ENCODE peak calls at places on chromosomes 16 and 17, in seven cellular contexts. D is HCT116, J is SK-N-SH, Q is K562, N is H1, V is HepG2, H is GM12878. K is an unnamed sample.
A peak's percentile ranks its signal among the peaks of the same experiment; 100 is the strongest.

GRCh38 chr16:89371968-89372634 is 118.3 kb downstream of the ANKRD11 start:
- DNase-seq in D (no peak), J (no peak), Q (no peak), N (no peak), V (no peak), H (no peak), K (no peak)

GRCh38 chr16:5884339-5884738 is 786.7 kb upstream of the EEF2KMT start:
- DNase-seq in D (no peak), J (no peak), Q (no peak), N (no peak), V (no peak), H (no peak), K (no peak)

GRCh38 chr16:85872666-85873561 is 26.0 kb upstream of the IRF8 start:
- DNase-seq in D (no peak), J (no peak), Q (no peak), N (no peak), V (no peak), H (no peak), K (no peak)

GRCh38 chr17:49515196-49515770 is 20.2 kb downstream of the NGFR start:
- DNase-seq in D (peak; percentile 36), J (peak; percentile 97), Q (peak; percentile 77), N (peak; percentile 70), V (peak; percentile 79), H (peak; percentile 55), K (peak; percentile 86)

GRCh38 chr16:1089822-1090619 is 6.0 kb downstream of the C1QTNF8 start:
- DNase-seq in D (no peak), J (no peak), Q (peak; percentile 19), N (no peak), V (peak; percentile 90), H (no peak), K (no peak)

GRCh38 chr16:27952811-27953210 is 110.7 kb downstream of the GSG1L start:
- DNase-seq in D (no peak), J (no peak), Q (no peak), N (no peak), V (no peak), H (no peak), K (no peak)

GRCh38 chr16:85978976-85979375 is 80.0 kb downstream of the IRF8 start:
- DNase-seq in D (no peak), J (no peak), Q (no peak), N (no peak), V (no peak), H (no peak), K (no peak)

GRCh38 chr17:38815576-38816193 is 9.4 kb downstream of the CWC25 start:
- DNase-seq in D (no peak), J (no peak), Q (no peak), N (no peak), V (no peak), H (no peak), K (peak; percentile 35)

GRCh38 chr17:9522074-9522473 is 53.5 kb downstream of the STX8 start:
- DNase-seq in D (no peak), J (peak; percentile 49), Q (peak; percentile 52), N (no peak), V (peak; percentile 44), H (no peak), K (peak; percentile 58)

GRCh38 chr17:12242390-12242954 is 221.8 kb downstream of the MAP2K4 start:
- DNase-seq in D (no peak), J (no peak), Q (no peak), N (no peak), V (no peak), H (no peak), K (no peak)

GRCh38 chr16:68737730-68738590 is 868 bp downstream of the CDH1 start:
- DNase-seq in D (no peak), J (peak; percentile 64), Q (no peak), N (peak; percentile 74), V (no peak), H (no peak), K (peak; percentile 64)
- TF ChIP-seq JUND in D (no peak), J (no peak), Q (no peak), N (no peak), V (no peak), H (no peak), K (no peak)

GRCh38 chr17:77382356-77382911 is 241.7 kb downstream of the SEC14L1 start:
- DNase-seq in D (no peak), J (no peak), Q (no peak), N (no peak), V (peak; percentile 45), H (no peak), K (no peak)

GRCh38 chr17:77381731-77382130 is 241.0 kb downstream of the SEC14L1 start:
- DNase-seq in D (no peak), J (no peak), Q (no peak), N (no peak), V (no peak), H (no peak), K (no peak)

GRCh38 chr17:77381185-77381700 is 240.5 kb downstream of the SEC14L1 start:
- DNase-seq in D (no peak), J (peak; percentile 77), Q (no peak), N (no peak), V (no peak), H (no peak), K (no peak)

GRCh38 chr17:77383613-77384608 is 243.1 kb downstream of the SEC14L1 start:
- DNase-seq in D (no peak), J (no peak), Q (no peak), N (no peak), V (no peak), H (no peak), K (no peak)

GRCh38 chr17:77382966-77383612 is 242.3 kb downstream of the SEC14L1 start:
- DNase-seq in D (no peak), J (no peak), Q (no peak), N (no peak), V (no peak), H (no peak), K (no peak)
- TF ChIP-seq JUND in D (no peak), J (no peak), Q (no peak), N (no peak), V (no peak), H (no peak), K (no peak)

DNA sequence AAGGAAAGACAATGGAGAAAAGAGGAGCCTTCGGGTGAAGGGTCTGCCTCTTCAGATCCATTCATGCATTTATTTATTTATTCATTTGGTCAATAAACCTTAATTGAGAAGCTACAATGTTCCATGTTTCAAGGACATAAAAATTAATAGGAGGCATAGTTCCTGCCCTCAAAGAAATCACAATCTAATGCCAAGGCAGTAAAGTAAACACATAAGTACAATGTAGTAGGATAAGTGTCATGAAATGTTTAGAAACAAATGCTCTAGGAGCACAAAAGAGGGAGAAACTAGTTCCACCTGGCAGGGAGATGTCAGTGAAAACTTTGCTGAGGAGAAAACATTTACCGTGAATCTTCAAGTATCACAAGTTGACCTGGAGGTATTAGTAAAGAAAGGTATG is 103.5 kb upstream of the NOG start:
- DNase-seq in D (no peak), J (no peak), Q (no peak), N (no peak), V (no peak), H (no peak), K (peak; percentile 17)
- TF ChIP-seq JUND in D (no peak), J (no peak), Q (no peak), N (no peak), V (no peak), H (no peak), K (no peak)

DNA sequence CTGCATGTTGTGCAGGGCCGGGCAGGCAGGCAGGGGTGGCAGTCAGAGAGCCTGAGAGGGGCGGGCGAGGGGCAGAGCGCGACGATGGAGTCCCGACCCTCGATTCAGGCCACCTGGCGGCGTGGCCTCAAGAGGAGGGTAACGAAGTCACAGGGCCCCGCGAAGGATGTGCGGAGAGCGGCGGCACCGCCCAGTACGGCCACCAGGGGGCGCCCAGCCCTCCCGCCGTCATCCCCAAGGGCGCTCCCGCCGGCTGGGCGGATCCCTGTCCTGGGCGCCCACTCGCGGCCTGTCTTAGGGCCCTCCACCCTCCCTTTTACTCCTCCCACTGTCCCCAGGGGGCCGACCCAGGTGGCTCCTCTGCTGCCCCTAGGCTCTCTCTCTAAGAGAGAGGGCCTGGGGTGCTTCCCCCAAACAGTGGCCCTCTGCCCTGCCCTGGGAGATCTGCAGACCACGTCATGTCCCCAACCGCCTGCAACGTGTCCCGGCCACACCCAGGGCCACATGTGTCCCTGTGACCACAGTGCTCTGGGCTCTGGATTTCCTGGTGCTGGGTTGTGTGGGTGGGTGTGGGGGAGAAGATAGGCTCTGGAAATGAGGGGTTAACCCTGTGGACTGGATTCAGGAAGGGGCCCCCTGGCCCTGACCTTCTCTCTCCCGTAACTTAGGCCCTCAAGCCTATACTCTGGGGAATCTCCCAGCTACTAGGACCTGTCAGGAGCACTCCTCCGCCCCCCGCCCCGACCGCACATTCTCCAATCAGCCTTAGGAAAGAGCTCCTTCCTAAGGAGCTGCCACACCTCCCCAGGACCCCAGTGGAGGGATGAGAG is 5.9 kb downstream of the DPEP2 start:
- DNase-seq in D (peak; percentile 63), J (peak; percentile 96), Q (peak; percentile 94), N (peak; percentile 93), V (peak; percentile 69), H (no peak), K (peak; percentile 77)
- TF ChIP-seq JUND in D (no peak), J (no peak), Q (no peak), N (no peak), V (no peak), H (peak; percentile 55), K (no peak)

GRCh38 chr16:12708266-12708665 is 95.4 kb downstream of the CPPED1 start:
- DNase-seq in D (no peak), J (no peak), Q (no peak), N (no peak), V (no peak), H (no peak), K (no peak)

GRCh38 chr16:12703935-12704334 is 99.8 kb downstream of the CPPED1 start:
- DNase-seq in D (no peak), J (no peak), Q (no peak), N (no peak), V (no peak), H (no peak), K (no peak)

GRCh38 chr16:12704492-12705111 is 99.1 kb downstream of the CPPED1 start:
- DNase-seq in D (no peak), J (no peak), Q (no peak), N (no peak), V (no peak), H (no peak), K (no peak)

GRCh38 chr16:12706628-12707027 is 97.1 kb downstream of the CPPED1 start:
- DNase-seq in D (no peak), J (no peak), Q (no peak), N (no peak), V (no peak), H (no peak), K (no peak)

GRCh38 chr16:12709807-12710206 is 93.9 kb downstream of the CPPED1 start:
- DNase-seq in D (no peak), J (no peak), Q (no peak), N (no peak), V (no peak), H (no peak), K (no peak)
- TF ChIP-seq JUND in D (no peak), J (no peak), Q (no peak), N (no peak), V (no peak), H (no peak), K (no peak)

K was measured in T47D.